ENCODE peak calls at places on chromosomes 2 and 18, in ten cellular contexts. One of them, this sample, is unnamed.

GRCh38 chr2:20224716-20225293 is at the start of gene SDC1:
- DNase-seq in fibroblast of mammary gland: peak
- DNase-seq in psoas muscle: peak
- DNase-seq in choroid plexus epithelial cell: peak
- DNase-seq in foreskin keratinocyte: no peak
- DNase-seq in dorsolateral prefrontal cortex: peak
- DNase-seq in bronchial epithelial cell: peak
- DNase-seq in glutamatergic neuron: peak
- DNase-seq in IMR-90: peak
- DNase-seq in left lung: peak
- DNase-seq in this sample: no peak

GRCh38 chr18:3983351-3983969 is 471.6 kb downstream of the DLGAP1 start:
- DNase-seq in fibroblast of mammary gland: peak
- DNase-seq in psoas muscle: no peak
- DNase-seq in choroid plexus epithelial cell: no peak
- DNase-seq in foreskin keratinocyte: peak
- DNase-seq in dorsolateral prefrontal cortex: no peak
- DNase-seq in bronchial epithelial cell: peak
- DNase-seq in glutamatergic neuron: no peak
- DNase-seq in IMR-90: peak
- DNase-seq in left lung: no peak
- DNase-seq in this sample: no peak

GRCh38 chr2:241834853-241835210 is 23.9 kb downstream of the PDCD1 start:
- DNase-seq in fibroblast of mammary gland: no peak
- DNase-seq in psoas muscle: no peak
- DNase-seq in choroid plexus epithelial cell: no peak
- DNase-seq in foreskin keratinocyte: no peak
- DNase-seq in dorsolateral prefrontal cortex: no peak
- DNase-seq in bronchial epithelial cell: no peak
- DNase-seq in glutamatergic neuron: no peak
- DNase-seq in IMR-90: no peak
- DNase-seq in left lung: no peak
- DNase-seq in this sample: no peak

GRCh38 chr2:201358684-201359083 is 1.5 kb upstream of the FLACC1 start:
- DNase-seq in fibroblast of mammary gland: peak
- DNase-seq in psoas muscle: no peak
- DNase-seq in choroid plexus epithelial cell: peak
- DNase-seq in foreskin keratinocyte: peak
- DNase-seq in dorsolateral prefrontal cortex: no peak
- DNase-seq in bronchial epithelial cell: peak
- DNase-seq in glutamatergic neuron: no peak
- DNase-seq in IMR-90: peak
- DNase-seq in left lung: no peak
- DNase-seq in this sample: peak

GRCh38 chr2:27527182-27527581 is 30.5 kb downstream of the GCKR start:
- DNase-seq in fibroblast of mammary gland: no peak
- DNase-seq in psoas muscle: no peak
- DNase-seq in choroid plexus epithelial cell: peak
- DNase-seq in foreskin keratinocyte: peak
- DNase-seq in dorsolateral prefrontal cortex: no peak
- DNase-seq in bronchial epithelial cell: peak
- DNase-seq in glutamatergic neuron: no peak
- DNase-seq in IMR-90: no peak
- DNase-seq in left lung: no peak
- DNase-seq in this sample: no peak

GRCh38 chr18:54775686-54776085 is 52.6 kb upstream of the RAB27B start:
- DNase-seq in fibroblast of mammary gland: peak
- DNase-seq in psoas muscle: no peak
- DNase-seq in choroid plexus epithelial cell: peak
- DNase-seq in foreskin keratinocyte: peak
- DNase-seq in dorsolateral prefrontal cortex: no peak
- DNase-seq in bronchial epithelial cell: peak
- DNase-seq in glutamatergic neuron: no peak
- DNase-seq in IMR-90: peak
- DNase-seq in left lung: no peak
- DNase-seq in this sample: no peak

GRCh38 chr2:54520687-54521086 is 64.6 kb downstream of the SPTBN1 start:
- DNase-seq in fibroblast of mammary gland: peak
- DNase-seq in psoas muscle: no peak
- DNase-seq in choroid plexus epithelial cell: peak
- DNase-seq in foreskin keratinocyte: peak
- DNase-seq in dorsolateral prefrontal cortex: no peak
- DNase-seq in bronchial epithelial cell: peak
- DNase-seq in glutamatergic neuron: no peak
- DNase-seq in IMR-90: peak
- DNase-seq in left lung: no peak
- DNase-seq in this sample: no peak

GRCh38 chr2:105143467-105144127 is 97.9 kb upstream of the GPR45 start:
- DNase-seq in fibroblast of mammary gland: no peak
- DNase-seq in psoas muscle: peak
- DNase-seq in choroid plexus epithelial cell: no peak
- DNase-seq in foreskin keratinocyte: peak
- DNase-seq in dorsolateral prefrontal cortex: peak
- DNase-seq in bronchial epithelial cell: peak
- DNase-seq in glutamatergic neuron: peak
- DNase-seq in IMR-90: no peak
- DNase-seq in left lung: no peak
- DNase-seq in this sample: peak

GRCh38 chr2:154452906-154453493 is 245.5 kb upstream of the KCNJ3 start:
- DNase-seq in fibroblast of mammary gland: peak
- DNase-seq in psoas muscle: no peak
- DNase-seq in choroid plexus epithelial cell: peak
- DNase-seq in foreskin keratinocyte: no peak
- DNase-seq in dorsolateral prefrontal cortex: no peak
- DNase-seq in bronchial epithelial cell: peak
- DNase-seq in glutamatergic neuron: no peak
- DNase-seq in IMR-90: no peak
- DNase-seq in left lung: no peak
- DNase-seq in this sample: no peak

GRCh38 chr18:48852792-48853191 is 98.0 kb downstream of the SMAD7 start:
- DNase-seq in fibroblast of mammary gland: no peak
- DNase-seq in psoas muscle: no peak
- DNase-seq in choroid plexus epithelial cell: no peak
- DNase-seq in foreskin keratinocyte: no peak
- DNase-seq in dorsolateral prefrontal cortex: no peak
- DNase-seq in bronchial epithelial cell: no peak
- DNase-seq in glutamatergic neuron: no peak
- DNase-seq in IMR-90: no peak
- DNase-seq in left lung: no peak
- DNase-seq in this sample: no peak

GRCh38 chr18:51724790-51725721 is 527.6 kb upstream of the MEX3C start:
- DNase-seq in fibroblast of mammary gland: peak
- DNase-seq in psoas muscle: no peak
- DNase-seq in choroid plexus epithelial cell: no peak
- DNase-seq in foreskin keratinocyte: no peak
- DNase-seq in dorsolateral prefrontal cortex: no peak
- DNase-seq in bronchial epithelial cell: peak
- DNase-seq in glutamatergic neuron: no peak
- DNase-seq in IMR-90: no peak
- DNase-seq in left lung: no peak
- DNase-seq in this sample: no peak

GRCh38 chr2:216222650-216223352 is 113.7 kb downstream of the XRCC5 start:
- DNase-seq in fibroblast of mammary gland: peak
- DNase-seq in psoas muscle: no peak
- DNase-seq in choroid plexus epithelial cell: peak
- DNase-seq in foreskin keratinocyte: no peak
- DNase-seq in dorsolateral prefrontal cortex: no peak
- DNase-seq in bronchial epithelial cell: peak
- DNase-seq in glutamatergic neuron: no peak
- DNase-seq in IMR-90: peak
- DNase-seq in left lung: no peak
- DNase-seq in this sample: peak

GRCh38 chr2:69781321-69782248 is 39.7 kb downstream of the ANXA4 start:
- DNase-seq in fibroblast of mammary gland: no peak
- DNase-seq in psoas muscle: no peak
- DNase-seq in choroid plexus epithelial cell: peak
- DNase-seq in foreskin keratinocyte: no peak
- DNase-seq in dorsolateral prefrontal cortex: no peak
- DNase-seq in bronchial epithelial cell: peak
- DNase-seq in glutamatergic neuron: no peak
- DNase-seq in IMR-90: no peak
- DNase-seq in left lung: no peak
- DNase-seq in this sample: no peak

GRCh38 chr18:48828201-48828580 is 122.6 kb downstream of the SMAD7 start:
- DNase-seq in fibroblast of mammary gland: no peak
- DNase-seq in psoas muscle: no peak
- DNase-seq in choroid plexus epithelial cell: no peak
- DNase-seq in foreskin keratinocyte: no peak
- DNase-seq in dorsolateral prefrontal cortex: no peak
- DNase-seq in bronchial epithelial cell: no peak
- DNase-seq in glutamatergic neuron: no peak
- DNase-seq in IMR-90: no peak
- DNase-seq in left lung: no peak
- DNase-seq in this sample: no peak

GRCh38 chr2:196331816-196332215 is 160.4 kb upstream of the STK17B start:
- DNase-seq in fibroblast of mammary gland: peak
- DNase-seq in psoas muscle: no peak
- DNase-seq in choroid plexus epithelial cell: no peak
- DNase-seq in foreskin keratinocyte: no peak
- DNase-seq in dorsolateral prefrontal cortex: no peak
- DNase-seq in bronchial epithelial cell: no peak
- DNase-seq in glutamatergic neuron: no peak
- DNase-seq in IMR-90: peak
- DNase-seq in left lung: no peak
- DNase-seq in this sample: no peak

GRCh38 chr2:224362094-224362493 is 39.8 kb downstream of the FAM124B start:
- DNase-seq in fibroblast of mammary gland: no peak
- DNase-seq in psoas muscle: no peak
- DNase-seq in choroid plexus epithelial cell: no peak
- DNase-seq in foreskin keratinocyte: no peak
- DNase-seq in dorsolateral prefrontal cortex: no peak
- DNase-seq in bronchial epithelial cell: no peak
- DNase-seq in glutamatergic neuron: no peak
- DNase-seq in IMR-90: no peak
- DNase-seq in left lung: no peak
- DNase-seq in this sample: no peak

GRCh38 chr2:224357098-224357901 is 44.6 kb downstream of the FAM124B start:
- DNase-seq in fibroblast of mammary gland: peak
- DNase-seq in psoas muscle: no peak
- DNase-seq in choroid plexus epithelial cell: peak
- DNase-seq in foreskin keratinocyte: peak
- DNase-seq in dorsolateral prefrontal cortex: no peak
- DNase-seq in bronchial epithelial cell: peak
- DNase-seq in glutamatergic neuron: peak
- DNase-seq in IMR-90: peak
- DNase-seq in left lung: no peak
- DNase-seq in this sample: peak

GRCh38 chr2:224360801-224361251 is 41.1 kb downstream of the FAM124B start:
- DNase-seq in fibroblast of mammary gland: no peak
- DNase-seq in psoas muscle: no peak
- DNase-seq in choroid plexus epithelial cell: no peak
- DNase-seq in foreskin keratinocyte: no peak
- DNase-seq in dorsolateral prefrontal cortex: no peak
- DNase-seq in bronchial epithelial cell: peak
- DNase-seq in glutamatergic neuron: no peak
- DNase-seq in IMR-90: no peak
- DNase-seq in left lung: no peak
- DNase-seq in this sample: no peak

GRCh38 chr2:224363281-224363680 is 38.6 kb downstream of the FAM124B start:
- DNase-seq in fibroblast of mammary gland: no peak
- DNase-seq in psoas muscle: no peak
- DNase-seq in choroid plexus epithelial cell: peak
- DNase-seq in foreskin keratinocyte: no peak
- DNase-seq in dorsolateral prefrontal cortex: no peak
- DNase-seq in bronchial epithelial cell: no peak
- DNase-seq in glutamatergic neuron: no peak
- DNase-seq in IMR-90: no peak
- DNase-seq in left lung: no peak
- DNase-seq in this sample: no peak

GRCh38 chr2:224359569-224359968 is 42.3 kb downstream of the FAM124B start:
- DNase-seq in fibroblast of mammary gland: no peak
- DNase-seq in psoas muscle: no peak
- DNase-seq in choroid plexus epithelial cell: peak
- DNase-seq in foreskin keratinocyte: no peak
- DNase-seq in dorsolateral prefrontal cortex: no peak
- DNase-seq in bronchial epithelial cell: no peak
- DNase-seq in glutamatergic neuron: peak
- DNase-seq in IMR-90: no peak
- DNase-seq in left lung: no peak
- DNase-seq in this sample: peak
- TF ChIP-seq CTCF in fibroblast of mammary gland: peak
- TF ChIP-seq CTCF in psoas muscle: no peak
- TF ChIP-seq CTCF in choroid plexus epithelial cell: peak
- TF ChIP-seq CTCF in foreskin keratinocyte: peak
- TF ChIP-seq CTCF in dorsolateral prefrontal cortex: peak
- TF ChIP-seq CTCF in bronchial epithelial cell: peak
- TF ChIP-seq CTCF in glutamatergic neuron: peak
- TF ChIP-seq CTCF in IMR-90: peak
- TF ChIP-seq CTCF in left lung: no peak
- TF ChIP-seq CTCF in this sample: peak

DNA sequence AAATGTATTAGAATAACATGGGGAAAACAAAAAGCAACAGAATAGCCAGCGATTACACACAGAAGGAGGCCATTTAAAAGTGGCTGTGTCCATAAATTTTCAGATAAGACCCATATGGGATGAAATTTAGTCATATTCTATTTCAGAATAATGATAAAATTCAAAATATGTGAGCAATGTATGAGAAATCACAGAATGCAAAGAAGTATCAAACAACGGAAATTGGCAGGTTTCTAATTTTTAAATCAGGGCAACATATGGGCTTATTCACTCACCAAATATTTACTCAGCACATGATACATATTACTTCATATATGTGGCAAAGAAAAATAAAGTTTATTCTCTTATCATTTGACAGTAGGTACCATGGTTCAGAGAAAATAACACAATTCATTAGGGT is 208.5 kb downstream of the GRB14 start:
- DNase-seq in fibroblast of mammary gland: no peak
- DNase-seq in psoas muscle: no peak
- DNase-seq in choroid plexus epithelial cell: peak
- DNase-seq in foreskin keratinocyte: no peak
- DNase-seq in dorsolateral prefrontal cortex: no peak
- DNase-seq in bronchial epithelial cell: no peak
- DNase-seq in glutamatergic neuron: no peak
- DNase-seq in IMR-90: no peak
- DNase-seq in left lung: no peak
- DNase-seq in this sample: no peak
- TF ChIP-seq CTCF in fibroblast of mammary gland: no peak
- TF ChIP-seq CTCF in psoas muscle: no peak
- TF ChIP-seq CTCF in choroid plexus epithelial cell: no peak
- TF ChIP-seq CTCF in foreskin keratinocyte: no peak
- TF ChIP-seq CTCF in dorsolateral prefrontal cortex: no peak
- TF ChIP-seq CTCF in bronchial epithelial cell: no peak
- TF ChIP-seq CTCF in glutamatergic neuron: no peak
- TF ChIP-seq CTCF in IMR-90: no peak
- TF ChIP-seq CTCF in left lung: no peak
- TF ChIP-seq CTCF in this sample: no peak

GRCh38 chr2:211033765-211034164 is 477.4 kb downstream of the CPS1 start:
- DNase-seq in fibroblast of mammary gland: peak
- DNase-seq in psoas muscle: no peak
- DNase-seq in choroid plexus epithelial cell: peak
- DNase-seq in foreskin keratinocyte: no peak
- DNase-seq in dorsolateral prefrontal cortex: no peak
- DNase-seq in bronchial epithelial cell: peak
- DNase-seq in glutamatergic neuron: no peak
- DNase-seq in IMR-90: no peak
- DNase-seq in left lung: no peak
- DNase-seq in this sample: no peak
- TF ChIP-seq CTCF in fibroblast of mammary gland: peak
- TF ChIP-seq CTCF in psoas muscle: peak
- TF ChIP-seq CTCF in choroid plexus epithelial cell: peak
- TF ChIP-seq CTCF in foreskin keratinocyte: peak
- TF ChIP-seq CTCF in dorsolateral prefrontal cortex: peak
- TF ChIP-seq CTCF in bronchial epithelial cell: peak
- TF ChIP-seq CTCF in glutamatergic neuron: peak
- TF ChIP-seq CTCF in IMR-90: no peak
- TF ChIP-seq CTCF in left lung: no peak
- TF ChIP-seq CTCF in this sample: no peak

GRCh38 chr2:9842487-9843228 is 616 bp upstream of the TAF1B start:
- DNase-seq in fibroblast of mammary gland: no peak
- DNase-seq in psoas muscle: no peak
- DNase-seq in choroid plexus epithelial cell: no peak
- DNase-seq in foreskin keratinocyte: no peak
- DNase-seq in dorsolateral prefrontal cortex: no peak
- DNase-seq in bronchial epithelial cell: no peak
- DNase-seq in glutamatergic neuron: no peak
- DNase-seq in IMR-90: no peak
- DNase-seq in left lung: no peak
- DNase-seq in this sample: no peak
- TF ChIP-seq CTCF in fibroblast of mammary gland: no peak
- TF ChIP-seq CTCF in psoas muscle: no peak
- TF ChIP-seq CTCF in choroid plexus epithelial cell: no peak
- TF ChIP-seq CTCF in foreskin keratinocyte: no peak
- TF ChIP-seq CTCF in dorsolateral prefrontal cortex: no peak
- TF ChIP-seq CTCF in bronchial epithelial cell: no peak
- TF ChIP-seq CTCF in glutamatergic neuron: no peak
- TF ChIP-seq CTCF in IMR-90: no peak
- TF ChIP-seq CTCF in left lung: no peak
- TF ChIP-seq CTCF in this sample: no peak

This sample was measured in activated CD8-positive, alpha-beta T cell treated with anti-CD3 and anti-CD28 coated beads for 36 hours.